ENCODE peak calls at places on chromosomes 5 and 9, in five cellular contexts. V is iPS DF 6.9, N is substantia nigra, J is HCEC 1CT, L is hypothalamus. U is an unnamed sample.
A peak's percentile ranks its signal among the peaks of the same experiment; 100 is the strongest.

GRCh38 chr5:132209131-132209530 is 18.5 kb downstream of the P4HA2 start:
- DNase-seq in L (no peak), V (no peak), N (no peak), J (peak; percentile 6), U (no peak)

GRCh38 chr5:124252094-124252750 is 494.2 kb downstream of the ZNF608 start:
- DNase-seq in V (no peak), L (no peak), J (no peak), N (no peak), U (peak; percentile 23)

GRCh38 chr9:136120119-136120393 is 1.4 kb upstream of the TMEM250 start:
- DNase-seq in J (no peak), V (no peak), L (no peak), N (no peak), U (no peak)

GRCh38 chr9:73824671-73825070 is 672.5 kb upstream of the RORB start:
- DNase-seq in V (peak; percentile 41), N (no peak), L (no peak), J (no peak), U (no peak)

GRCh38 chr5:4584982-4585381 is 555.1 kb upstream of the ADAMTS16 start:
- DNase-seq in L (no peak), N (no peak), V (no peak), J (no peak), U (peak; percentile 38)

GRCh38 chr5:58922392-58923171 is 339.7 kb downstream of the RAB3C start:
- DNase-seq in J (no peak), L (peak; percentile 61), N (peak; percentile 48), V (no peak), U (peak; percentile 53)

GRCh38 chr5:72556351-72557146 is 49.3 kb upstream of the ZNF366 start:
- DNase-seq in N (peak; percentile 9), J (peak; percentile 64), L (no peak), V (peak; percentile 52), U (no peak)

GRCh38 chr9:33172256-33172678 is 5.1 kb upstream of the B4GALT1 start:
- DNase-seq in V (no peak), J (no peak), L (no peak), N (no peak), U (no peak)

GRCh38 chr9:221989-222776 is 7.5 kb downstream of the DOCK8 start:
- DNase-seq in L (no peak), N (no peak), V (no peak), J (no peak), U (no peak)

GRCh38 chr9:120877276-120878034 is 467 bp upstream of the PHF19 start:
- DNase-seq in N (peak; percentile 55), V (no peak), L (peak; percentile 40), J (peak; percentile 57), U (peak; percentile 66)

GRCh38 chr5:67623078-67623477 is 426.5 kb upstream of the CD180 start:
- DNase-seq in L (no peak), V (no peak), J (no peak), N (no peak), U (no peak)

GRCh38 chr5:133938039-133938821 is 30.2 kb downstream of the C5orf15 start:
- DNase-seq in N (no peak), L (no peak), J (no peak), V (no peak), U (no peak)

GRCh38 chr5:135033026-135033861 is 784 bp downstream of the PITX1 start:
- DNase-seq in V (no peak), L (no peak), J (peak; percentile 60), N (no peak), U (no peak)

GRCh38 chr9:93477397-93477796 is 24.0 kb upstream of the FAM120AOS start:
- DNase-seq in N (no peak), L (no peak), V (no peak), J (no peak), U (no peak)

GRCh38 chr9:121758693-121759092 is 107.3 kb downstream of the DAB2IP start:
- DNase-seq in V (no peak), L (no peak), J (no peak), N (no peak), U (no peak)

GRCh38 chr9:136160939-136161610 is 42.4 kb upstream of the TMEM250 start:
- DNase-seq in V (no peak), J (no peak), N (no peak), L (no peak), U (no peak)

GRCh38 chr5:1479581-1480188 is 34.4 kb upstream of the SLC6A3 start:
- DNase-seq in L (no peak), J (peak; percentile 20), V (no peak), N (no peak), U (no peak)

GRCh38 chr9:32603914-32604852 is 31.2 kb upstream of the NDUFB6 start:
- DNase-seq in J (no peak), V (no peak), N (no peak), L (no peak), U (no peak)

GRCh38 chr9:131266301-131267229 is 9.7 kb downstream of the FAM78A start:
- DNase-seq in N (no peak), J (no peak), V (no peak), L (no peak), U (peak; percentile 30)

GRCh38 chr9:5500441-5501235 is 9.7 kb upstream of the PDCD1LG2 start:
- DNase-seq in N (no peak), V (no peak), L (no peak), J (no peak), U (no peak)

GRCh38 chr5:150642567-150642927 is 2.1 kb downstream of the SYNPO start:
- DNase-seq in N (no peak), L (no peak), V (no peak), J (peak; percentile 85), U (no peak)

GRCh38 chr5:78838753-78839152 is 146.4 kb downstream of the ARSB start:
- DNase-seq in V (no peak), N (no peak), L (no peak), J (no peak), U (no peak)

GRCh38 chr5:113523168-113523567 is 9.7 kb downstream of the YTHDC2 start:
- DNase-seq in V (no peak), L (no peak), J (no peak), N (no peak), U (no peak)

GRCh38 chr9:88998911-88999310 is 7.6 kb downstream of the S1PR3 start:
- DNase-seq in N (no peak), L (no peak), J (no peak), V (no peak), U (no peak)

GRCh38 chr9:92988215-92988731 is 41.0 kb downstream of the FGD3 start:
- DNase-seq in V (no peak), L (no peak), N (no peak), J (no peak), U (no peak)

GRCh38 chr5:122311888-122312669 is at the start of gene SNCAIP:
- DNase-seq in J (peak; percentile 29), V (no peak), L (peak; percentile 45), N (peak; percentile 15), U (peak; percentile 71)

GRCh38 chr5:194102-194501 is 2.8 kb downstream of the LRRC14B start:
- DNase-seq in J (no peak), L (no peak), V (no peak), N (no peak), U (no peak)

GRCh38 chr5:171483453-171484177 is 64.2 kb downstream of the FGF18 start:
- DNase-seq in V (no peak), J (no peak), L (no peak), N (no peak), U (no peak)

GRCh38 chr9:128341435-128341849 is 1.1 kb downstream of the SLC27A4 start:
- DNase-seq in J (peak; percentile 68), N (peak; percentile 38), L (no peak), V (no peak), U (no peak)

GRCh38 chr9:136643596-136644342 is 18.9 kb upstream of the EGFL7 start:
- DNase-seq in L (no peak), V (no peak), J (no peak), N (no peak), U (no peak)

GRCh38 chr5:57216714-57217113 is 42.9 kb downstream of the GPBP1 start:
- DNase-seq in V (no peak), L (no peak), N (no peak), J (peak; percentile 81), U (no peak)

GRCh38 chr9:72477862-72478564 is 43.4 kb upstream of the TMC1 start:
- DNase-seq in J (peak; percentile 72), N (no peak), L (no peak), V (no peak), U (no peak)

GRCh38 chr9:1117439-1117838 is 67.3 kb downstream of the DMRT2 start:
- DNase-seq in N (no peak), L (no peak), V (no peak), J (no peak), U (no peak)